ENCODE peak calls at places on chromosomes 13 and 19, in ten cellular contexts. D is CD8-positive, alpha-beta T cell; B is stimulated activated CD4-positive, alpha-beta T cell treated with anti-CD3 and anti-CD28 coated beads, TNF-alpha, amount 100 ng/mL, for 1 hour; I is amniotic stem cell; H is effector CD4-positive, alpha-beta T cell; J is T-cell; K is choroid plexus epithelial cell; Z is dermis microvascular lymphatic vessel endothelial cell; C is LHCN-M2; P is upper lobe of right lung. Q is an unnamed sample.

GRCh38 chr19:30402790-30403189 is 30.6 kb downstream of the ZNF536 start:
- DNase-seq in C (no peak), Z (no peak), K (no peak), J (no peak), P (no peak), H (no peak), B (no peak), D (no peak), I (no peak), Q (no peak)

GRCh38 chr19:21603431-21604153 is 98.2 kb downstream of the ZNF429 start:
- DNase-seq in P (no peak), B (no peak), H (no peak), Z (no peak), I (no peak), C (peak), D (no peak), K (no peak), J (no peak), Q (no peak)

GRCh38 chr13:98476538-98476966 is 100.4 kb downstream of the STK24 start:
- DNase-seq in H (peak), D (peak), C (peak), K (peak), I (peak), J (peak), P (peak), B (peak), Z (no peak), Q (peak)

GRCh38 chr19:31139871-31140505 is 209.2 kb downstream of the TSHZ3 start:
- DNase-seq in D (no peak), B (no peak), Z (no peak), I (peak), K (peak), H (no peak), P (no peak), J (no peak), C (peak), Q (peak)

GRCh38 chr19:4183967-4184717 is 1.7 kb downstream of the ANKRD24 start:
- DNase-seq in I (no peak), H (no peak), C (peak), P (peak), B (no peak), K (no peak), J (no peak), D (no peak), Z (no peak), Q (no peak)

GRCh38 chr19:655691-656090 is 7.3 kb downstream of the RNF126 start:
- DNase-seq in P (no peak), Z (no peak), C (no peak), J (no peak), D (no peak), B (no peak), H (no peak), K (no peak), I (no peak), Q (no peak)

GRCh38 chr13:100478107-100478809 is 110.3 kb downstream of the GGACT start:
- DNase-seq in J (no peak), D (no peak), K (no peak), P (no peak), H (no peak), Z (no peak), I (no peak), C (no peak), B (no peak), Q (no peak)

GRCh38 chr19:45249261-45250033 is 1.6 kb upstream of the MARK4 start:
- DNase-seq in B (no peak), I (no peak), C (no peak), D (no peak), P (no peak), Z (no peak), H (no peak), K (no peak), J (no peak), Q (no peak)

GRCh38 chr13:53068841-53069520 is 40.4 kb downstream of the OLFM4 start:
- DNase-seq in K (no peak), H (no peak), I (no peak), J (no peak), D (no peak), Z (no peak), B (no peak), C (no peak), P (no peak), Q (no peak)

GRCh38 chr19:6723108-6723618 is 2.7 kb upstream of the C3 start:
- DNase-seq in Z (no peak), D (no peak), C (no peak), P (peak), H (no peak), K (peak), I (no peak), J (no peak), B (no peak), Q (no peak)

GRCh38 chr19:47901370-47901769 is 15.3 kb upstream of the SULT2A1 start:
- DNase-seq in C (no peak), P (no peak), Z (no peak), K (no peak), D (no peak), H (no peak), B (no peak), J (no peak), I (no peak), Q (no peak)

GRCh38 chr19:50453243-50453642 is 20.6 kb downstream of the MYBPC2 start:
- DNase-seq in D (no peak), J (no peak), K (no peak), I (no peak), P (no peak), H (no peak), B (no peak), Z (no peak), C (no peak), Q (no peak)

GRCh38 chr13:29081036-29081435 is 260.9 kb downstream of the MTUS2 start:
- DNase-seq in K (peak), C (peak), I (no peak), H (no peak), P (no peak), Z (no peak), D (no peak), J (peak), B (no peak), Q (no peak)

GRCh38 chr19:45568732-45569131 is 15.9 kb downstream of the OPA3 start:
- DNase-seq in C (peak), K (peak), I (no peak), Z (no peak), B (no peak), J (no peak), D (no peak), P (no peak), H (no peak), Q (no peak)

GRCh38 chr13:79459906-79460305 is 21.0 kb upstream of the NDFIP2 start:
- DNase-seq in H (no peak), D (no peak), C (no peak), P (no peak), J (no peak), K (no peak), Z (no peak), B (no peak), I (no peak), Q (no peak)

GRCh38 chr13:59665736-59666135 is 498.0 kb downstream of the DIAPH3 start:
- DNase-seq in I (no peak), P (no peak), H (no peak), C (no peak), B (no peak), J (no peak), Z (no peak), D (no peak), K (no peak), Q (no peak)

GRCh38 chr19:3844596-3844995 is 24.2 kb downstream of the ZFR2 start:
- DNase-seq in H (no peak), D (no peak), I (peak), Z (no peak), P (no peak), C (no peak), B (no peak), K (peak), J (no peak), Q (no peak)

GRCh38 chr13:40576369-40576768 is 90.1 kb downstream of the FOXO1 start:
- DNase-seq in C (no peak), P (no peak), Z (no peak), D (no peak), J (no peak), I (no peak), B (no peak), H (no peak), K (no peak), Q (no peak)

GRCh38 chr13:76991432-76991795 is 467 bp upstream of the CLN5 start:
- DNase-seq in I (no peak), Z (peak), H (peak), J (peak), C (no peak), B (no peak), P (no peak), K (no peak), D (peak), Q (no peak)

Q was measured in AG04449.